ENCODE peak calls at places on chromosome 16, in four cellular contexts. D is NT2/D1; K is stimulated activated CD8-positive, alpha-beta memory T cell treated with anti-CD3 and anti-CD28 coated beads, Interleukin-7, amount 100 ng/mL, for 24 hours; H is ELF-1. N is an unnamed sample.

GRCh38 chr16:3007957-3008748 is 4.6 kb upstream of the CLDN9 start:
- DNase-seq in D (peak), K (no peak), H (peak), N (peak)

GRCh38 chr16:28537076-28537475 is 1.7 kb downstream of the NUPR1 start:
- DNase-seq in D (no peak), K (no peak), H (no peak), N (no peak)

GRCh38 chr16:56889206-56889605 is 24.2 kb downstream of the SLC12A3 start:
- DNase-seq in D (no peak), K (no peak), H (peak), N (no peak)

GRCh38 chr16:72862090-72862489 is 185.8 kb downstream of the ZFHX3 start:
- DNase-seq in D (no peak), K (no peak), H (no peak), N (no peak)

GRCh38 chr16:29779474-29779873 is 1.4 kb downstream of the ZG16 start:
- DNase-seq in D (no peak), K (no peak), H (peak), N (no peak)

GRCh38 chr16:82862057-82862456 is 235.3 kb downstream of the CDH13 start:
- DNase-seq in D (no peak), K (no peak), H (no peak), N (no peak)

GRCh38 chr16:81319221-81319912 is 4.6 kb downstream of the GAN start:
- DNase-seq in D (no peak), K (no peak), H (peak), N (no peak)

GRCh38 chr16:35152067-35152627 is 1692.7 kb downstream of the TP53TG3F start:
- DNase-seq in D (no peak), K (no peak), H (no peak), N (no peak)

GRCh38 chr16:66130296-66130910 is 236.1 kb upstream of the CDH5 start:
- DNase-seq in D (no peak), K (no peak), H (no peak), N (no peak)

GRCh38 chr16:73011926-73012325 is 36.0 kb downstream of the ZFHX3 start:
- DNase-seq in D (no peak), K (no peak), H (no peak), N (no peak)

GRCh38 chr16:18983565-18984424 is at the start of gene TMC7:
- DNase-seq in D (peak), K (no peak), H (peak), N (peak)

GRCh38 chr16:5633845-5634440 is 536.3 kb upstream of the EEF2KMT start:
- DNase-seq in D (peak), K (no peak), H (peak), N (peak)

GRCh38 chr16:12976491-12976890 is 75.1 kb downstream of the SHISA9 start:
- DNase-seq in D (no peak), K (no peak), H (no peak), N (no peak)

GRCh38 chr16:82867425-82867824 is 240.7 kb downstream of the CDH13 start:
- DNase-seq in D (no peak), K (no peak), H (no peak), N (no peak)

GRCh38 chr16:84753412-84754325 is 53.9 kb downstream of the USP10 start:
- DNase-seq in D (no peak), K (no peak), H (no peak), N (no peak)

GRCh38 chr16:11142951-11143740 is 112.9 kb downstream of the SOCS1 start:
- DNase-seq in D (no peak), K (no peak), H (no peak), N (no peak)

GRCh38 chr16:77863250-77863649 is 74.9 kb downstream of the VAT1L start:
- DNase-seq in D (no peak), K (no peak), H (no peak), N (no peak)

GRCh38 chr16:67865318-67865717 is 7.5 kb upstream of the EDC4 start:
- DNase-seq in D (no peak), K (no peak), H (peak), N (no peak)

GRCh38 chr16:12255919-12256665 is 279.6 kb downstream of the SNX29 start:
- DNase-seq in D (no peak), K (no peak), H (no peak), N (no peak)

GRCh38 chr16:79608976-79609375 is 8.4 kb upstream of the MAF start:
- DNase-seq in D (no peak), K (no peak), H (peak), N (no peak)

GRCh38 chr16:28317040-28317880 is 24.9 kb downstream of the SBK1 start:
- DNase-seq in D (no peak), K (peak), H (peak), N (no peak)

GRCh38 chr16:50539053-50539615 is 9.1 kb upstream of the NKD1 start:
- DNase-seq in D (no peak), K (no peak), H (no peak), N (no peak)

GRCh38 chr16:24504467-24505345 is 34.7 kb upstream of the RBBP6 start:
- DNase-seq in D (peak), K (peak), H (peak), N (no peak)

GRCh38 chr16:57764341-57765159 is 29.0 kb downstream of the KATNB1 start:
- DNase-seq in D (peak), K (no peak), H (peak), N (peak)

GRCh38 chr16:57387598-57388354 is 15.5 kb downstream of the CX3CL1 start:
- DNase-seq in D (no peak), K (no peak), H (no peak), N (no peak)

GRCh38 chr16:30382398-30383015 is at the start of gene SEPTIN1:
- DNase-seq in D (no peak), K (no peak), H (no peak), N (no peak)

GRCh38 chr16:84294196-84295142 is at the start of gene WFDC1:
- DNase-seq in D (no peak), K (no peak), H (peak), N (no peak)

GRCh38 chr16:24367186-24367585 is 111.1 kb downstream of the CACNG3 start:
- DNase-seq in D (no peak), K (no peak), H (no peak), N (no peak)

GRCh38 chr16:88649924-88650748 is 717 bp downstream of the CYBA start:
- DNase-seq in D (no peak), K (no peak), H (peak), N (no peak)

GRCh38 chr16:8550728-8551387 is 39.5 kb downstream of the TMEM114 start:
- DNase-seq in D (no peak), K (no peak), H (no peak), N (no peak)

GRCh38 chr16:77297996-77298637 is 98.9 kb downstream of the SYCE1L start:
- DNase-seq in D (no peak), K (no peak), H (no peak), N (no peak)

GRCh38 chr16:87380875-87381274 is 2.7 kb downstream of the FBXO31 start:
- DNase-seq in D (no peak), K (no peak), H (no peak), N (no peak)

GRCh38 chr16:69804283-69804682 is 42.2 kb downstream of the WWP2 start:
- DNase-seq in D (no peak), K (no peak), H (no peak), N (no peak)

GRCh38 chr16:82605863-82606620 is 20.7 kb upstream of the CDH13 start:
- DNase-seq in D (peak), K (no peak), H (peak), N (no peak)

GRCh38 chr16:51306116-51306515 is 155.0 kb upstream of the SALL1 start:
- DNase-seq in D (no peak), K (no peak), H (no peak), N (no peak)

GRCh38 chr16:53175118-53175517 is 120.3 kb downstream of the CHD9 start:
- DNase-seq in D (no peak), K (no peak), H (no peak), N (no peak)